ENCODE peak calls at places on chromosomes 13 and 19, in four cellular contexts. E, W, O and C are unnamed samples.

GRCh38 chr19:12664406-12665280 is 1.9 kb downstream of the MAN2B1 start:
- DNase-seq in O (no peak), E (no peak), W (peak; percentile 81), C (peak; percentile 64)

GRCh38 chr13:38628554-38628953 is 58.3 kb upstream of the FREM2 start:
- DNase-seq in W (no peak), E (no peak), O (no peak), C (no peak)

GRCh38 chr19:17337675-17338439 is 504 bp downstream of the GTPBP3 start:
- DNase-seq in E (peak; percentile 43), O (no peak), W (peak; percentile 62), C (peak; percentile 33)

GRCh38 chr19:13610042-13610691 is 103.9 kb upstream of the CACNA1A start:
- DNase-seq in E (peak; percentile 9), O (no peak), W (no peak), C (no peak)

GRCh38 chr13:44188257-44188656 is 185.4 kb upstream of the SERP2 start:
- DNase-seq in O (no peak), E (no peak), W (no peak), C (no peak)

GRCh38 chr13:113981611-113982295 is 7.9 kb upstream of the C13orf46 start:
- DNase-seq in O (no peak), E (no peak), W (no peak), C (no peak)

GRCh38 chr19:4277051-4277700 is 1.9 kb upstream of the SHD start:
- DNase-seq in O (no peak), E (no peak), W (peak; percentile 69), C (peak; percentile 94)

GRCh38 chr13:97502691-97503090 is 68.7 kb downstream of the RAP2A start:
- DNase-seq in O (no peak), E (no peak), W (no peak), C (no peak)

GRCh38 chr19:13103961-13104847 is 1.5 kb upstream of the LYL1 start:
- DNase-seq in W (peak; percentile 81), O (no peak), E (no peak), C (peak; percentile 83)

GRCh38 chr19:7502552-7502951 is 13.4 kb upstream of the ZNF358 start:
- DNase-seq in E (no peak), W (no peak), O (no peak), C (no peak)

GRCh38 chr13:71417205-71417604 is 449.8 kb downstream of the DACH1 start:
- DNase-seq in W (no peak), O (no peak), E (no peak), C (no peak)

GRCh38 chr19:18626906-18627305 is 9.9 kb upstream of the KLHL26 start:
- DNase-seq in O (no peak), W (no peak), E (no peak), C (no peak)

GRCh38 chr19:5048091-5048726 is 79.3 kb downstream of the KDM4B start:
- DNase-seq in E (peak; percentile 86), O (peak; percentile 57), W (peak; percentile 96), C (peak; percentile 82)

GRCh38 chr13:34247596-34247995 is 429.6 kb downstream of the RFC3 start:
- DNase-seq in O (no peak), E (no peak), W (no peak), C (no peak)

GRCh38 chr19:1150333-1151036 is 23.6 kb downstream of the SBNO2 start:
- DNase-seq in W (no peak), O (no peak), E (no peak), C (no peak)

GRCh38 chr19:42282036-42282762 is 13.1 kb downstream of the CIC start:
- DNase-seq in E (no peak), O (no peak), W (no peak), C (peak; percentile 20)

GRCh38 chr13:110628952-110629701 is 13.8 kb downstream of the NAXD start:
- DNase-seq in O (no peak), W (peak; percentile 77), E (no peak), C (peak; percentile 62)

GRCh38 chr13:113814435-113814821 is 49.4 kb downstream of the GAS6 start:
- DNase-seq in W (no peak), E (no peak), O (no peak), C (no peak)